ENCODE peak calls at places on chromosomes 7 and 10, in five cellular contexts. L is HepG2, P is SK-N-SH, O is A549, I is H1. V is an unnamed sample.
A peak's percentile ranks its signal among the peaks of the same experiment; 100 is the strongest.

GRCh38 chr10:104445359-104445758 is 91.7 kb downstream of the CFAP58 start:
- DNase-seq in L (no peak), P (no peak), O (no peak), I (no peak), V (no peak)

GRCh38 chr10:52318822-52319464 is 4.9 kb downstream of the DKK1 start:
- DNase-seq in L (peak; percentile 69), P (no peak), O (peak; percentile 66), I (no peak), V (no peak)

GRCh38 chr7:85471312-85471711 is 284.5 kb upstream of the SEMA3D start:
- DNase-seq in L (no peak), P (no peak), O (no peak), I (no peak), V (no peak)

GRCh38 chr7:102395620-102395957 is 574 bp upstream of the PRKRIP1 start:
- DNase-seq in L (no peak), P (no peak), O (no peak), I (no peak), V (no peak)

GRCh38 chr7:767941-768729 is 41.1 kb upstream of the PRKAR1B start:
- DNase-seq in L (no peak), P (peak; percentile 98), O (no peak), I (no peak), V (no peak)

GRCh38 chr7:111045469-111045868 is 45.5 kb upstream of the LRRN3 start:
- DNase-seq in L (no peak), P (no peak), O (no peak), I (no peak), V (no peak)

GRCh38 chr7:151798851-151799428 is 78.0 kb downstream of the PRKAG2 start:
- DNase-seq in L (no peak), P (no peak), O (no peak), I (no peak), V (no peak)

GRCh38 chr7:36037121-36037662 is 115.9 kb upstream of the EEPD1 start:
- DNase-seq in L (no peak), P (peak; percentile 73), O (peak; percentile 66), I (no peak), V (no peak)

GRCh38 chr10:72063703-72064391 is 24.5 kb downstream of the SPOCK2 start:
- DNase-seq in L (no peak), P (no peak), O (no peak), I (no peak), V (no peak)

GRCh38 chr7:130275826-130276291 is 9.2 kb downstream of the CPA2 start:
- DNase-seq in L (no peak), P (no peak), O (no peak), I (no peak), V (no peak)
- TF ChIP-seq CHD2 in L (no peak), P (no peak), O (no peak), I (no peak), V (no peak)

GRCh38 chr10:100380400-100380799 is 33.4 kb downstream of the SCD start:
- DNase-seq in L (no peak), P (no peak), O (no peak), I (no peak), V (no peak)
- TF ChIP-seq CHD2 in L (no peak), P (no peak), O (no peak), I (no peak), V (no peak)

DNA sequence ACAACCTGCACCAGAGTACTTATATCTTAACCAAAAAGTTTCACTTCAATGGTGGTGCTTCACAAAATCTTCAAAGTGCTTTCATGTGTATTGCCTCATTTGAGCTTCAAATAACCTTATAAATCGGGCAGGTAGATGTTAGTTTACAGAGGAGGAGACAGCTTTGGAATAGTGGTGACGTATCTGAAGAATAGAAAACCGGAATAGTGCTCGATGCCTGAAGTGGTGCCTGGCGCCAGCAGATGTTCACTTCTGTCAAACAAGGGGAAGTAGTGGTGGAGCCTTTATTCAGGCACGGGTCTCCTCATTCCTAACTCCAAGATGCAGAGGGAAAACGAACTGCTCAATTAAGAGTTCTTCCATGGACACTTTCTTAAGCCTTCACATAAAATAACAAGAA is 58.1 kb downstream of the NHLRC2 start:
- DNase-seq in L (no peak), P (no peak), O (no peak), I (no peak), V (no peak)
- TF ChIP-seq CHD2 in L (no peak), P (no peak), O (no peak), I (no peak), V (no peak)

GRCh38 chr10:121526801-121527221 is 71.4 kb downstream of the FGFR2 start:
- DNase-seq in L (no peak), P (no peak), O (no peak), I (no peak), V (no peak)

GRCh38 chr10:121527690-121528089 is 70.6 kb downstream of the FGFR2 start:
- DNase-seq in L (no peak), P (no peak), O (no peak), I (no peak), V (no peak)

GRCh38 chr10:121526040-121526790 is 72.0 kb downstream of the FGFR2 start:
- DNase-seq in L (no peak), P (no peak), O (no peak), I (no peak), V (no peak)

GRCh38 chr10:121524138-121524817 is 74.0 kb downstream of the FGFR2 start:
- DNase-seq in L (no peak), P (no peak), O (no peak), I (no peak), V (no peak)

DNA sequence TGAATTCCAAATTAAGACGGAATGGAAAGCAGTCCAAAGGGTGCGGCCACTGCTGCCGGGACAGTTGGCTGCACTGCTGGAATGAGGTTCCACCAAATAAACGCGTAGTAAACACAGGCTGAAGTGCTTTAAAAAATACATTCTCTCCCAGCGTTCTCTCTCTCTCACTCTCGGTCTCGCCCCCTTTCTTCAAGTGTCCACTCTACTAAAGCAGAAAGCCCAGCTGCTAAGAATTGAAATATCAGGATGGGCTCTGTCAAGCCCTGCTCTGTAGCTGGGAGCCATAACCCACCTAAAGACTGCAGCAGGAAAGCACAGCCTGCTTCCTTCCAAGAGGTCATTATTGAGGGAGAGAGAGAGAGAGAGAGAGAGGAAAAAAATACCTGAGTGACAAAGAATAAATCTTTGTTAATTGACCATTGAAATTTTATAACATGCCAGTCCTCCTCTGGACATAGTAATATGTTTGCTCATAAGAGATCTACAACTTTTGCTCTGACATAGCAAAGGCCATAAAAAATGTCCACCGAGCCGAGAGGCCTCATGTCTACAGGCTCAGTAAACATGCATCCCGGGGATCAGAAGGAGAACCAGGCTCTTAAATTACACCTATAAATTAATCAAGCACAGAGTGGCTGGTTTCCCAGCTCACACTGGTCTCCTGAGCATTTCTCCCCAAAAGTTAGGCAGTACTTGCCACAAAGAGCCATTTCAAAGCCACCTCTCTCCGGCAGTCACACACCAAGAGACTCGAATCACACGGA is 72.8 kb downstream of the FGFR2 start:
- DNase-seq in L (no peak), P (no peak), O (no peak), I (no peak), V (no peak)
- TF ChIP-seq CHD2 in L (no peak), P (no peak), O (no peak), I (no peak), V (no peak)

GRCh38 chr7:87206361-87206760 is 13.2 kb downstream of the TMEM243 start:
- DNase-seq in L (peak; percentile 2), P (no peak), O (no peak), I (no peak), V (no peak)
- TF ChIP-seq CHD2 in L (no peak), P (no peak), O (no peak), I (no peak), V (no peak)

DNA sequence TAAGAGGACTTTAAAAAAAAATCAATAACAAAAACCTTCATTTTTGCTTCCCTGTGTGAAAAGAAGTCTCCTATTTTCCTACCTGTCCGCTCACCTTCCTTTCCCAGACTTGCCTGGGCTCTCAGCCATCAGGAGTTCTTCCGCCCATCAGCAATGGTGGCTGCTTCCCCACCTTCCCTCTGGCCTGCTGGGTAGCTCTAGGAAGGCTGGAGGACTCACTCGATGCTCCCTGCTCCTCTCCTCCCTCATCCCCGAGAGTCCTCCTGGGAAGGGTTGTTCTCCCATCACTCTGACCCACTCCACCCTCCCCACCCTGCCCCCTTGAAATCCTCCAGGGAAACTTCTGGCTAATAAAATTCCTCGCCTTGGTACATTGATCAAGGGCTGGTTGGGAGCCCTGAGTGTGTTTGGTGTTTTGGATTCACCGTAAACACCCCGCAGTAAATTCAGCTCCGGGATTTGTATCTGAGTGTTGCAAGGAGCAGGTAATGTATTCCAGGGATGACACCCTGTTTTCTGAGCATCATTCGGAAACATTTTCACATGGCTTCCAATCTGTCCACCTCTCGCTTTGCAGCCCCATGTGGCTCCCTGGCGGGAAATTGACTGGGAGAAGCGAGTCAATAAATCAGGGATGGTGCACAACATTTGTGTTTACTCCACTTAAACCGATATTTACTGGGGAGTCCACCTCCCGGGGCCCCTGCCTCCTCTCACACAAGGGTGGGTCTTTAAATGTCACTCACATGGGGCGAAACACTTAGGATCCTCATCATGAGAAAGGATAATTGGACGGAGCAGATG is 126.3 kb upstream of the SDK1 start:
- DNase-seq in L (no peak), P (no peak), O (no peak), I (no peak), V (no peak)
- TF ChIP-seq CHD2 in L (no peak), P (no peak), O (no peak), I (no peak), V (no peak)

DNA sequence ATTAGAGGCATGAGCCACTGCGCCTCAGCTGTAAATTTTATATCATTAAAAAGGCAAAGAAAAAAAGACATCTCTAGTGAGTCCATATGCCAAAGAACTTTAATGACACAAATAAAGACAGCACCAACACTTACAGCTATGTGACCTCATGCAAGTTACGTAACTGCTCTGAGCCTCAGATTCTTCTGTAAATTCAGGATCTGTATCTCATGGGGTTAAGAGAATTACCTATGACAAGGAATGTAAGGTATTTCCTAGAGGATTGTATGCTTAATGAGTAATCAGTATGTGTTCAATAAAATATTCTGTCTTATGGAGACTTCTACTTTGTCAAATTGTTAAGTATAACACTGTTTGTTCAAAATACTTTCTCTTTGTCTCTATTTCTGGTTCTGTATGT is 274.0 kb upstream of the GLI3 start:
- DNase-seq in L (no peak), P (no peak), O (no peak), I (no peak), V (no peak)
- TF ChIP-seq CHD2 in L (no peak), P (no peak), O (no peak), I (no peak), V (no peak)

GRCh38 chr10:131437556-131438465 is 126.3 kb upstream of the TCERG1L start:
- DNase-seq in L (no peak), P (peak; percentile 43), O (no peak), I (no peak), V (no peak)
- TF ChIP-seq CHD2 in L (no peak), P (no peak), O (no peak), I (no peak), V (no peak)

DNA sequence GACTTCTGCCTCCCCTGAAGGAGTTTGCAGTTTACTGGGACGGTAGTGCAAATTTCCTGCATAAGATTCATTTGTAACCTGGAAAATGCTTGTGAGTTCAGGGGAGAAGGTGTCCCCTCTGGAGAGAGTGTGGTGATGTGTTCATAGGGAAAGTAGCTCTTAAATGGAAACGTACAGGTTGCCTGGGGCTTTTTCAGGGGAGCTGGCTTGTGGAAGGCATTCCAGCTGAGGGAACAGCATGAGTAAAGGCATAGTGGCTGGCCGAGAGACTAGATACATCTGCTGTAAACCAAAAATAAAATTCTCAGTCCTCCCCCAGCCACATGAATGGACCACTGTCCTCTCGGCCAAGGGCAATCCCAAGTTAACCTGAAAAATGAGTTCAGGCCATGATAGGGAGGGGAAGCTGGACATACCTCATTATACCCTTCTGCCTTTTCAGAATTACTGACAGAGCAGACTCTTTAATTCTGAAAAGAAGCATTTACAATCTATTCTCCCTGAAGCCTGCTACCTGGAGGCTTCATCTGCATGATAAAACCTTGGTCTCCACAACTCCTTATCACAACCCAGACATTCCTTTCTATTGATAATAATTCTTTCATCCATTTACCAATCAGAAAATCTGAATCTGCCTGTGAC is 123.7 kb downstream of the GALNT17 start:
- DNase-seq in L (no peak), P (no peak), O (no peak), I (no peak), V (no peak)
- TF ChIP-seq CHD2 in L (no peak), P (no peak), O (no peak), I (no peak), V (no peak)

V was measured in K562.